ENCODE peak calls at places on chromosomes 5 and 9, in nine cellular contexts. E is transverse colon, O is GM12878, L is neuronal stem cell, Q is heart right ventricle, C is SJSA1, V is H7, A is Peyer's patch, Z is astrocyte. K is an unnamed sample. For H3K27me3, the result is how much of the 10 kb centered on the place peaks cover.

GRCh38 chr9:137431416-137431931 is 8.3 kb downstream of the NOXA1 start:
- DNase-seq in E (no peak), O (no peak), L (no peak), Q (peak), C (no peak), V (peak), A (peak), Z (no peak), K (no peak)

GRCh38 chr5:168159425-168159824 is 132.0 kb upstream of the WWC1 start:
- DNase-seq in E (peak), O (no peak), L (no peak), Q (no peak), C (no peak), V (peak), A (peak), Z (no peak), K (peak)

GRCh38 chr5:159441441-159441840 is 111.2 kb upstream of the IL12B start:
- DNase-seq in E (no peak), O (no peak), L (no peak), Q (peak), C (no peak), V (peak), A (no peak), Z (no peak), K (no peak)

GRCh38 chr9:110797611-110798010 is 129.0 kb downstream of the MUSK start:
- DNase-seq in E (no peak), O (no peak), L (no peak), Q (no peak), C (peak), V (no peak), A (no peak), Z (peak), K (no peak)

GRCh38 chr9:137970098-137970497 is 92.5 kb downstream of the CACNA1B start:
- DNase-seq in E (no peak), O (no peak), L (no peak), Q (no peak), C (no peak), V (no peak), A (no peak), Z (no peak), K (no peak)

GRCh38 chr9:119044801-119045200 is 324.4 kb downstream of the BRINP1 start:
- DNase-seq in E (no peak), O (no peak), L (peak), Q (no peak), C (no peak), V (no peak), A (no peak), Z (no peak), K (no peak)

GRCh38 chr5:59187772-59188347 is 605.0 kb downstream of the RAB3C start:
- DNase-seq in E (no peak), O (no peak), L (no peak), Q (no peak), C (peak), V (no peak), A (no peak), Z (peak), K (no peak)

GRCh38 chr9:98057095-98057799 is 715 bp downstream of the NANS start:
- DNase-seq in E (no peak), O (no peak), L (no peak), Q (no peak), C (no peak), V (no peak), A (no peak), Z (peak), K (peak)

GRCh38 chr9:111034573-111035539 is 3.4 kb downstream of the LPAR1 start:
- DNase-seq in E (no peak), O (no peak), L (no peak), Q (no peak), C (no peak), V (no peak), A (no peak), Z (no peak), K (no peak)

GRCh38 chr9:87676976-87677775 is 48.7 kb upstream of the CTSL start:
- DNase-seq in E (no peak), O (no peak), L (no peak), Q (no peak), C (no peak), V (no peak), A (no peak), Z (no peak), K (peak)

GRCh38 chr5:145680169-145680568 is 155.0 kb downstream of the PRELID2 start:
- DNase-seq in E (no peak), O (no peak), L (no peak), Q (no peak), C (peak), V (peak), A (no peak), Z (no peak), K (no peak)

GRCh38 chr9:22169243-22169642 is 160.1 kb upstream of the CDKN2B start:
- DNase-seq in E (no peak), O (no peak), L (no peak), Q (no peak), C (no peak), V (no peak), A (no peak), Z (no peak), K (no peak)

GRCh38 chr9:5388026-5388806 is 48.5 kb upstream of the RLN1 start:
- DNase-seq in E (no peak), O (no peak), L (no peak), Q (no peak), C (peak), V (no peak), A (no peak), Z (peak), K (no peak)

GRCh38 chr5:39447059-39447458 is 22.3 kb upstream of the DAB2 start:
- DNase-seq in E (no peak), O (no peak), L (no peak), Q (no peak), C (peak), V (no peak), A (no peak), Z (peak), K (no peak)

GRCh38 chr9:23117621-23118020 is 671.0 kb downstream of the DMRTA1 start:
- DNase-seq in E (no peak), O (no peak), L (no peak), Q (no peak), C (no peak), V (no peak), A (no peak), Z (peak), K (no peak)

GRCh38 chr9:114288233-114289051 is 34.5 kb upstream of the ORM1 start:
- DNase-seq in E (peak), O (no peak), L (no peak), Q (no peak), C (peak), V (peak), A (peak), Z (peak), K (peak)

GRCh38 chr5:134053314-134053839 is 48.6 kb upstream of the VDAC1 start:
- DNase-seq in E (no peak), O (no peak), L (no peak), Q (no peak), C (no peak), V (peak), A (no peak), Z (no peak), K (no peak)
- H3K4me3 ChIP-seq in E (no peak), O (no peak), L (no peak), Q (no peak), C (no peak), V (no peak), A (no peak), Z (no peak), K (no peak)

GRCh38 chr5:944621-944927 is 51.9 kb downstream of the TRIP13 start:
- DNase-seq in E (no peak), O (no peak), L (no peak), Q (no peak), C (no peak), V (no peak), A (peak), Z (no peak), K (no peak)
- H3K27me3 ChIP-seq in E (half or more), O (under half), L (under half), Q (half or more), C (half or more), V (under half), A (under half), Z (half or more), K (under half)

GRCh38 chr9:42852133-42852532 is 668.7 kb downstream of the SPATA31A6 start:
- DNase-seq in E (no peak), O (no peak), L (peak), Q (peak), C (peak), V (peak), A (peak), Z (no peak), K (no peak)
- H3K4me3 ChIP-seq in E (no peak), O (no peak), L (no peak), Q (peak), C (no peak), V (peak), A (no peak), Z (no peak), K (peak)

DNA sequence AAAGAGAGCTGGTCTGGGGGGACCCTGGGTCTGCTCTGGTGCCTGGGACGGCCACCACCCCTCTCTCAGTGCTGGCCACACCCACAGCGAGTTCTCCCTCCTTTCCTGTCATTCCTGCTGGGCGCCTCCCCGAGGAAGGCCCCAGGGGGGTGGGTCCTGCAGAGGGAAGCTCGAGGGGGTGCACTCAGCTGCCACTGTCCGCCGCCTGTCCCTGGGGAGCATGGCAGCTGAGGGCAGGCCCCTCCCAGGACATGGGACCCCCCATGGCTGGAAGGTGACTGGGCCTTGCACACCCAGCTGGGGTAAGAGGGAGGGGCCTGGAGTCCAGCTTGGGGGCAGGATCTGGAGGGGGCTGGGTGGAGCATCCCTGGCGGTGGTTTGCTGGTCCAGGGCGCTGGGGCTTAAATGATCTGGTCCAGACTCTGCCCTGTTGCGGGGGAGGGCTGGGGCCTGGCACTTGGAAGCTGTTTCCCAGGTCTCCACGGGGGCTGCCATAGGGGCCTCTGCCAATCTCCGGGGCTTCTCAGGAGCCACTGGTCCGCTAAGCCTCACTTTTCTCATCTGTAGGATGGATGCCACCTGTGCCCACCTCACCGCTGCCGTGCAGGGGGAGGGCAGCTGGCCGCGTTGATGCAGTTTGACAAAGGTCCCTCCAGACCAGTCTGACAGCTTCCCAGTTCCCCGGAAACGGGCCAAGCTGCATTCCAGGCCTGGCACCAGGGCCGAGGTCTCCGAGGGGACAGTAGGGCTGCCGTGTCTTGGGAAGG is 6.0 kb upstream of the SLC2A6 start:
- DNase-seq in E (no peak), O (no peak), L (no peak), Q (no peak), C (no peak), V (peak), A (no peak), Z (no peak), K (no peak)
- H3K27me3 ChIP-seq in E (under half), O (under half), L (under half), Q (under half), C (under half), V (under half), A (under half), Z (under half), K (under half)

GRCh38 chr9:131734781-131735180 is 5.1 kb downstream of the RAPGEF1 start:
- DNase-seq in E (no peak), O (no peak), L (no peak), Q (no peak), C (no peak), V (no peak), A (no peak), Z (no peak), K (no peak)

GRCh38 chr9:131737426-131737825 is 2.5 kb downstream of the RAPGEF1 start:
- DNase-seq in E (no peak), O (no peak), L (no peak), Q (no peak), C (no peak), V (no peak), A (no peak), Z (no peak), K (no peak)

GRCh38 chr9:131738293-131738692 is 1.6 kb downstream of the RAPGEF1 start:
- DNase-seq in E (no peak), O (no peak), L (no peak), Q (no peak), C (no peak), V (no peak), A (no peak), Z (no peak), K (no peak)

GRCh38 chr9:131735238-131736181 is 4.4 kb downstream of the RAPGEF1 start:
- DNase-seq in E (peak), O (no peak), L (no peak), Q (no peak), C (no peak), V (no peak), A (peak), Z (no peak), K (no peak)

DNA sequence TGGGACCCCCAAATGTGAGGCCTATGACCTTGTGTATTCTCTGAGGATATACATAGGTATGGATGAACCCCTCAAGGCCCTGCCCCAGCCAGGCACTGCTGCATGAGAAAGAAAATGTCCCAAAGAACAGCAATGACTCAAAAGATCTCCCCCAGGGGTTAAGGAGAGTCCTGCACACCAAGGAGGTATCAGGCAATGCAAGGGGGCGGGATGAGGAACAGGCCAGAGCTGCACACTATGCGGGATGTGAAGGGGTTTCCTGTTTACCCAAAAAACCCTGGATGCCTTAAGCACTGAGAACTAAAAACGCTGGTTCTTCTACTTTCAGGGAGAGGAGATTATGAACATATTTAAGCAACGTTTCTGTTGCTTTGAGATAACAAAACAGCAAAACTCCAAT is 3.4 kb downstream of the RAPGEF1 start:
- DNase-seq in E (no peak), O (no peak), L (no peak), Q (no peak), C (no peak), V (no peak), A (no peak), Z (no peak), K (no peak)
- H3K4me3 ChIP-seq in E (no peak), O (peak), L (no peak), Q (peak), C (no peak), V (no peak), A (no peak), Z (no peak), K (no peak)

DNA sequence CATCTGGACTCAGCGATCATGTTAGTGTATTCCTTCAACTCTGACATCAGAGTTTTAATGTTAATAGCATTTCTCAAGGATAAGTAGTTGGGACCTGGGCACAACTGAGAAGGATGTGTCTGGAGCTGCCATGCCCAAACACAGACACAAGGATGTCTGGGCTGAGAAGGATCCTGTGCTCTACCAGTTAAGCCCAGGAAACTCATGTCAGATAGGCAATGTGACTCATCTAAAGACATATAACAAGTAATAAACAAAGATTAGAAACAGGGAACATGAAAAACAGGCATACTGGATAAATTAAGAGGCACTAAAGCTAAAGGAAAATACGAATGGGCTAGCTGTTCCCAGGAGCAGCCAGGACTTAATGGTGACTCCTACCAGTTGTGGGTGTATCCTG is 9.1 kb upstream of the EGFLAM start:
- DNase-seq in E (no peak), O (no peak), L (no peak), Q (no peak), C (no peak), V (no peak), A (no peak), Z (no peak), K (no peak)
- H3K27me3 ChIP-seq in E (under half), O (under half), L (under half), Q (under half), C (under half), V (under half), A (under half), Z (under half), K (under half)

DNA sequence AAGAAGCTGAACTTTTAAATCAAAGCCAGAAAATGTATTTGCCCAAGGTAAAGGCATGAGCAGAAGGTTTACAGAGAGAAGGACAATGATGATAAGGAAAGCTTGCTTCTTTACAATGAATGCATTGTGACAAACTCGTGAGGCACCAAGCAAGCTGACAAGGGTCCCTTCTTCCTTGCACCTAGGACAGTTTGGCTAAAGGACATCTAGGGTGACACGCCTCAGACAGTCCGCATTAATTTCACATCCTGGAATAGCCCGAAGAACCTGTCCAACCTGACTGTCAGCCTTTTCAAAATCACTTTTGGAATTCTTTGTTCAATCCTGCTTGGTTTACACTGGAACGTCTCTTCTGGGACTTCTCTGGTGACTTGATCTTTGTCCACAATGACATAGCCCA is 146.4 kb upstream of the MAP3K1 start:
- DNase-seq in E (no peak), O (no peak), L (no peak), Q (no peak), C (no peak), V (no peak), A (no peak), Z (no peak), K (no peak)
- H3K4me3 ChIP-seq in E (no peak), O (no peak), L (no peak), Q (no peak), C (no peak), V (no peak), A (no peak), Z (no peak), K (no peak)

DNA sequence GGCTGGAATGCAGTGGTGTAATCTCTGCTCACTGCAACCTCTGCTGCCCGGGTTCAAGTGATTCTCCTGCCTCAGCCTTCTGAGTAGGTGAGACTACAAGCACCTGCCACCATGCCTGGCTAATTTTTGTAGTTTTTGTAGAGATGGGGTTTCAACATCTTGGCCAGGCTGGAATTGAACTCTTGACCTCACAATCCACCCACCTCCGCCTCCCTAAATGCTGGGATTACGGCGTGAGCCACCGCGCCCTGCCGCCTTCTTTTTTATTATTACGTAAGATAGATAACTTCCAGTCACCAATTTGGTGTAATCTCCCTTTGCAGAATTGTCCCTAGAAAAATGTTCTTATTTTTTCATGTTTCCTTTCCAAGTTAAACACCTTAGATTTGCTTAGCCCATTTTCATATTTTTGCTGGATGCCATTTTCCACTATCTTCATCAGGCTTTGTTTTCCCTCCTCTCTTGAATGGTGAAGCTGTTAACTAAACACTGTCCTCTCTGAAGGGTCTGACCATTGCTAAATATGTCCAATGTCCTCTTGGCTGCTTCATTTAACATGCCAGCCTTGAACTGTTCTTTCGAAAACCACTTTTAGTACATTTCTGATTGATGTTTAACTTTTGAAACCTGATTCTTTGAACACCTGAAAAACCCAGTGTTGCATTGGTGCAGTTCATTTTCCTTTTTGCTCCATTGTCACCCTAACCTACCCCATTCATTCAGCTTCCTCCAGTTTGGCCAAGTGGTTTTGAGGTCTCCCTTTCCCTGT is 135.1 kb upstream of the PIK3R1 start:
- DNase-seq in E (no peak), O (no peak), L (no peak), Q (no peak), C (no peak), V (no peak), A (no peak), Z (no peak), K (no peak)
- H3K27me3 ChIP-seq in E (under half), O (under half), L (under half), Q (under half), C (under half), V (under half), A (under half), Z (under half), K (under half)

K was measured in tibial artery.